ENCODE peak calls at places on chromosome 21, in eight cellular contexts. A is right cardiac atrium; Z is activated T-helper 1 cell treated with anti-CD3 and anti-CD28 coated beads, Interleukin-12 subunit alpha, Interleukin-12 subunit beta, Interleukin-2, Interleukin-4 antibody, amounts not matched to agents 30 ng/mL and 10 ng/mL and 1 ng/mL, durations not matched to agents 14 hours and 24 hours and 36 hours; X is stimulated activated CD4-positive, alpha-beta T cell treated with anti-CD3 and anti-CD28 coated beads, Interleukin-1b, Interleukin-23, amount 100 ng/mL, for 4 hours; R is cardiac fibroblast; I is activated naive CD8-positive, alpha-beta T cell treated with anti-CD3 and anti-CD28 coated beads, Interleukin-2, amount 10 ng/mL, durations not matched to agents 7 days and 5 days; M is OCI-LY7; D is memory B cell. F is an unnamed sample.

GRCh38 chr21:26965567-26966359 is 1.1 kb downstream of the ADAMTS5 start:
- DNase-seq in Z (no peak), I (peak), D (no peak), M (no peak), A (peak), X (no peak), R (peak), F (no peak)

GRCh38 chr21:37435120-37435519 is 68.5 kb downstream of the DYRK1A start:
- DNase-seq in R (peak), A (peak), D (no peak), I (no peak), M (no peak), X (no peak), Z (peak), F (no peak)

GRCh38 chr21:37994211-37994610 is 78.0 kb upstream of the KCNJ6 start:
- DNase-seq in X (no peak), R (no peak), I (no peak), Z (no peak), A (no peak), D (no peak), M (no peak), F (no peak)

GRCh38 chr21:26966978-26967913 is at the start of gene ADAMTS5:
- DNase-seq in X (no peak), R (peak), Z (no peak), D (no peak), A (peak), I (no peak), M (no peak), F (no peak)

GRCh38 chr21:44699502-44700001 is 2.6 kb downstream of the KRTAP10-12 start:
- DNase-seq in D (no peak), R (no peak), X (no peak), Z (no peak), I (no peak), M (no peak), A (no peak), F (no peak)

GRCh38 chr21:31630062-31630711 is 29.3 kb upstream of the SOD1 start:
- DNase-seq in M (no peak), A (no peak), X (no peak), R (peak), Z (no peak), I (no peak), D (no peak), F (no peak)

GRCh38 chr21:42638266-42638863 is 15.1 kb upstream of the PDE9A start:
- DNase-seq in I (no peak), Z (no peak), D (no peak), R (no peak), M (no peak), A (no peak), X (no peak), F (no peak)

GRCh38 chr21:38679531-38679930 is 126.2 kb upstream of the ETS2 start:
- DNase-seq in M (no peak), X (no peak), R (peak), Z (no peak), D (no peak), A (no peak), I (no peak), F (no peak)

GRCh38 chr21:44571844-44572782 is 1.4 kb upstream of the KRTAP10-4 start:
- DNase-seq in Z (no peak), X (no peak), M (no peak), I (no peak), D (no peak), R (no peak), A (no peak), F (no peak)

GRCh38 chr21:16773206-16773605 is 739.6 kb upstream of the CXADR start:
- DNase-seq in I (no peak), M (no peak), X (no peak), Z (no peak), D (no peak), R (peak), A (no peak), F (no peak)

GRCh38 chr21:42744520-42745445 is 91.4 kb downstream of the PDE9A start:
- DNase-seq in R (no peak), M (no peak), D (no peak), X (no peak), I (no peak), Z (no peak), A (no peak), F (no peak)

GRCh38 chr21:17388226-17388625 is 124.6 kb upstream of the CXADR start:
- DNase-seq in A (peak), I (no peak), D (no peak), R (no peak), Z (no peak), X (no peak), M (peak), F (no peak)

GRCh38 chr21:43352568-43353281 is 74.2 kb downstream of the SIK1 start:
- DNase-seq in I (no peak), X (no peak), A (peak), R (peak), Z (peak), M (peak), D (peak), F (no peak)

GRCh38 chr21:20875741-20876140 is 122.5 kb upstream of the NCAM2 start:
- DNase-seq in Z (no peak), M (no peak), I (no peak), R (no peak), X (no peak), D (no peak), A (no peak), F (no peak)

GRCh38 chr21:28943631-28944030 is 49.0 kb downstream of the LTN1 start:
- DNase-seq in D (no peak), M (no peak), X (no peak), I (no peak), A (no peak), R (peak), Z (no peak), F (no peak)

GRCh38 chr21:45894107-45894810 is 87.3 kb upstream of the COL6A1 start:
- DNase-seq in Z (no peak), M (no peak), R (peak), X (no peak), I (no peak), A (peak), D (no peak), F (no peak)

GRCh38 chr21:45863751-45864150 is 117.8 kb upstream of the COL6A1 start:
- DNase-seq in A (no peak), X (no peak), R (no peak), M (no peak), I (no peak), Z (no peak), D (no peak), F (no peak)

GRCh38 chr21:36835383-36835795 is 131.1 kb downstream of the HLCS start:
- DNase-seq in A (no peak), D (no peak), X (no peak), R (no peak), Z (no peak), M (no peak), I (no peak), F (no peak)

GRCh38 chr21:16302851-16303282 is 573.1 kb downstream of the USP25 start:
- DNase-seq in A (peak), D (no peak), I (no peak), X (no peak), Z (no peak), R (peak), M (no peak), F (no peak)

GRCh38 chr21:25963186-25963585 is 207.4 kb downstream of the APP start:
- DNase-seq in I (no peak), Z (no peak), D (no peak), A (no peak), X (no peak), R (peak), M (no peak), F (no peak)

GRCh38 chr21:17451364-17451869 is 61.4 kb upstream of the CXADR start:
- DNase-seq in Z (no peak), X (no peak), R (peak), I (no peak), A (no peak), M (no peak), D (no peak), F (no peak)

GRCh38 chr21:18499761-18500376 is 96.3 kb upstream of the TMPRSS15 start:
- DNase-seq in D (peak), R (peak), I (no peak), M (peak), X (no peak), Z (no peak), A (peak), F (peak)

GRCh38 chr21:14923468-14923867 is 141.3 kb downstream of the NRIP1 start:
- DNase-seq in A (no peak), M (no peak), X (no peak), I (no peak), D (no peak), R (peak), Z (no peak), F (no peak)

GRCh38 chr21:25334046-25334730 is 273.1 kb downstream of the MRPL39 start:
- DNase-seq in D (no peak), I (no peak), R (no peak), M (no peak), X (no peak), Z (no peak), A (no peak), F (no peak)

GRCh38 chr21:39051561-39051949 is 131.7 kb downstream of the PSMG1 start:
- DNase-seq in I (no peak), A (no peak), R (peak), Z (no peak), X (no peak), M (no peak), D (no peak), F (no peak)

GRCh38 chr21:33228455-33228854 is 1.3 kb upstream of the IFNAR2 start:
- DNase-seq in X (no peak), D (no peak), R (no peak), Z (no peak), A (no peak), M (no peak), I (no peak), F (no peak)

GRCh38 chr21:16624468-16625102 is 888.3 kb upstream of the CXADR start:
- DNase-seq in D (no peak), I (no peak), Z (no peak), M (no peak), R (no peak), X (no peak), A (no peak), F (no peak)

GRCh38 chr21:46092026-46092764 is 5.7 kb upstream of the COL6A2 start:
- DNase-seq in R (peak), D (no peak), A (peak), Z (no peak), M (no peak), I (no peak), X (no peak), F (no peak)

GRCh38 chr21:26916799-26917198 is 50.1 kb downstream of the ADAMTS5 start:
- DNase-seq in M (no peak), R (no peak), A (no peak), D (no peak), I (no peak), Z (no peak), X (no peak), F (no peak)

GRCh38 chr21:35697321-35697808 is 363.0 kb downstream of the SETD4 start:
- DNase-seq in M (no peak), D (no peak), A (peak), I (no peak), X (no peak), R (peak), Z (no peak), F (no peak)